ENCODE peak calls at places on chromosomes 6 and 20, in six cellular contexts. K is activated CD4-positive, alpha-beta T cell treated with anti-CD3 and anti-CD28 coated beads for 1 hour; M is ascending aorta; T is activated T-cell treated with anti-CD3 and anti-CD28 coated beads, Interleukin-2, amount 50 U/mL, for 24 hours; L is stimulated activated CD8-positive, alpha-beta memory T cell treated with anti-CD3 and anti-CD28 coated beads, Interleukin-7, amount 100 ng/mL, for 1 hour; I is posterior vena cava. H is an unnamed sample.

GRCh38 chr20:59177266-59178250 is 13.9 kb downstream of the ZNF831 start:
- DNase-seq in K (no peak), M (no peak), T (peak), L (no peak), I (no peak), H (no peak)

GRCh38 chr6:108961985-108962384 is 113.8 kb downstream of the ARMC2 start:
- DNase-seq in K (no peak), M (no peak), T (no peak), L (no peak), I (no peak), H (no peak)

GRCh38 chr6:82298012-82298411 is 50.5 kb upstream of the IBTK start:
- DNase-seq in K (no peak), M (no peak), T (no peak), L (no peak), I (no peak), H (no peak)

GRCh38 chr6:127343753-127344659 is 597 bp upstream of the ECHDC1 start:
- DNase-seq in K (no peak), M (no peak), T (no peak), L (no peak), I (no peak), H (no peak)

GRCh38 chr6:51949451-51949850 is 138.0 kb downstream of the PKHD1 start:
- DNase-seq in K (no peak), M (no peak), T (no peak), L (no peak), I (no peak), H (no peak)

GRCh38 chr6:127404594-127405178 is 54.5 kb downstream of the KIAA0408 start:
- DNase-seq in K (no peak), M (no peak), T (no peak), L (no peak), I (no peak), H (no peak)

GRCh38 chr20:38706482-38706881 is 17.8 kb upstream of the SLC32A1 start:
- DNase-seq in K (no peak), M (no peak), T (no peak), L (no peak), I (no peak), H (no peak)

GRCh38 chr20:24766826-24767622 is 182.0 kb upstream of the CST7 start:
- DNase-seq in K (no peak), M (peak), T (no peak), L (no peak), I (peak), H (peak)

GRCh38 chr20:60926831-60927230 is 325.2 kb upstream of the CDH4 start:
- DNase-seq in K (no peak), M (no peak), T (no peak), L (no peak), I (no peak), H (no peak)

GRCh38 chr6:170210026-170210390 is 80.9 kb downstream of the DLL1 start:
- DNase-seq in K (no peak), M (peak), T (peak), L (no peak), I (peak), H (no peak)

GRCh38 chr6:70162972-70163371 is 139.9 kb downstream of the COL9A1 start:
- DNase-seq in K (no peak), M (no peak), T (no peak), L (no peak), I (no peak), H (no peak)

GRCh38 chr20:46651091-46651962 is at the start of gene SLC13A3:
- DNase-seq in K (no peak), M (no peak), T (no peak), L (no peak), I (no peak), H (no peak)

GRCh38 chr20:17935761-17936160 is 32.8 kb downstream of the SNX5 start:
- DNase-seq in K (no peak), M (no peak), T (no peak), L (no peak), I (no peak), H (no peak)

GRCh38 chr6:128150376-128150775 is 249.5 kb upstream of the THEMIS start:
- DNase-seq in K (no peak), M (no peak), T (no peak), L (no peak), I (no peak), H (no peak)

H was measured in activated CD4-positive, CD25-positive, alpha-beta regulatory T cell treated with anti-CD3 and anti-CD28 coated beads, Interleukin-2, amount 50 U/mL, for 72 hours.